ENCODE peak calls at places on chromosomes 12 and 14, in four cellular contexts. One of them, this sample, is unnamed.

GRCh38 chr14:33676135-33676566 is 274.7 kb downstream of the EGLN3 start:
- DNase-seq in GM12878: no peak
- DNase-seq in K562: peak
- DNase-seq in A549: peak
- DNase-seq in this sample: peak

GRCh38 chr12:102740157-102741032 is 176.6 kb downstream of the PAH start:
- DNase-seq in GM12878: no peak
- DNase-seq in K562: no peak
- DNase-seq in A549: peak
- DNase-seq in this sample: peak

GRCh38 chr12:93091851-93092558 is 162.9 kb upstream of the EEA1 start:
- DNase-seq in GM12878: no peak
- DNase-seq in K562: no peak
- DNase-seq in A549: no peak
- DNase-seq in this sample: peak

GRCh38 chr14:99819514-99819913 is 26.3 kb downstream of the EML1 start:
- DNase-seq in GM12878: no peak
- DNase-seq in K562: no peak
- DNase-seq in A549: no peak
- DNase-seq in this sample: no peak

GRCh38 chr12:121789800-121790748 is 3.4 kb downstream of the RHOF start:
- DNase-seq in GM12878: peak
- DNase-seq in K562: no peak
- DNase-seq in A549: no peak
- DNase-seq in this sample: peak

GRCh38 chr14:75982724-75983358 is 1.0 kb upstream of the TGFB3 start:
- DNase-seq in GM12878: no peak
- DNase-seq in K562: no peak
- DNase-seq in A549: peak
- DNase-seq in this sample: peak

GRCh38 chr14:60188115-60188514 is 22.9 kb upstream of the DHRS7 start:
- DNase-seq in GM12878: no peak
- DNase-seq in K562: no peak
- DNase-seq in A549: no peak
- DNase-seq in this sample: peak

GRCh38 chr12:69284131-69284530 is 44.8 kb downstream of the CPSF6 start:
- DNase-seq in GM12878: no peak
- DNase-seq in K562: peak
- DNase-seq in A549: peak
- DNase-seq in this sample: peak

GRCh38 chr12:64385019-64385418 is 5.5 kb downstream of the C12orf56 start:
- DNase-seq in GM12878: no peak
- DNase-seq in K562: no peak
- DNase-seq in A549: no peak
- DNase-seq in this sample: no peak

GRCh38 chr14:35944847-35945246 is 118.7 kb downstream of the BRMS1L start:
- DNase-seq in GM12878: no peak
- DNase-seq in K562: peak
- DNase-seq in A549: peak
- DNase-seq in this sample: peak

GRCh38 chr12:104573-105081 is 38.1 kb downstream of the IQSEC3 start:
- DNase-seq in GM12878: no peak
- DNase-seq in K562: no peak
- DNase-seq in A549: no peak
- DNase-seq in this sample: peak

GRCh38 chr14:69574266-69574953 is at the start of gene CCDC177:
- DNase-seq in GM12878: no peak
- DNase-seq in K562: peak
- DNase-seq in A549: peak
- DNase-seq in this sample: peak

GRCh38 chr12:29516431-29516875 is 19.0 kb upstream of the OVCH1 start:
- DNase-seq in GM12878: no peak
- DNase-seq in K562: no peak
- DNase-seq in A549: no peak
- DNase-seq in this sample: no peak

GRCh38 chr12:131188131-131189050 is 234.7 kb downstream of the ADGRD1 start:
- DNase-seq in GM12878: no peak
- DNase-seq in K562: no peak
- DNase-seq in A549: no peak
- DNase-seq in this sample: no peak

GRCh38 chr12:3458041-3458440 is 33.0 kb upstream of the PRMT8 start:
- DNase-seq in GM12878: no peak
- DNase-seq in K562: no peak
- DNase-seq in A549: no peak
- DNase-seq in this sample: no peak

GRCh38 chr14:35224615-35225014 is 67.6 kb upstream of the PSMA6 start:
- DNase-seq in GM12878: no peak
- DNase-seq in K562: no peak
- DNase-seq in A549: no peak
- DNase-seq in this sample: no peak

GRCh38 chr12:9051156-9051545 is 61.8 kb downstream of the KLRG1 start:
- DNase-seq in GM12878: no peak
- DNase-seq in K562: no peak
- DNase-seq in A549: no peak
- DNase-seq in this sample: peak

GRCh38 chr12:105946541-105946940 is 192.2 kb downstream of the NUAK1 start:
- DNase-seq in GM12878: no peak
- DNase-seq in K562: peak
- DNase-seq in A549: no peak
- DNase-seq in this sample: no peak

GRCh38 chr14:94581127-94581999 is at the start of gene SERPINA5:
- DNase-seq in GM12878: no peak
- DNase-seq in K562: peak
- DNase-seq in A549: no peak
- DNase-seq in this sample: peak

GRCh38 chr12:13980548-13981295 is 680 bp downstream of the GRIN2B start:
- DNase-seq in GM12878: no peak
- DNase-seq in K562: no peak
- DNase-seq in A549: peak
- DNase-seq in this sample: no peak

GRCh38 chr14:41830679-41831078 is 224.0 kb downstream of the LRFN5 start:
- DNase-seq in GM12878: no peak
- DNase-seq in K562: no peak
- DNase-seq in A549: no peak
- DNase-seq in this sample: no peak

GRCh38 chr12:41795910-41796309 is 348.8 kb downstream of the GXYLT1 start:
- DNase-seq in GM12878: no peak
- DNase-seq in K562: no peak
- DNase-seq in A549: no peak
- DNase-seq in this sample: no peak

GRCh38 chr12:34401659-34402227 is 379.4 kb downstream of the ALG10 start:
- DNase-seq in GM12878: no peak
- DNase-seq in K562: peak
- DNase-seq in A549: no peak
- DNase-seq in this sample: no peak

GRCh38 chr12:16563519-16563918 is 42.4 kb downstream of the LMO3 start:
- DNase-seq in GM12878: no peak
- DNase-seq in K562: no peak
- DNase-seq in A549: no peak
- DNase-seq in this sample: no peak

GRCh38 chr12:104057771-104058197 is 6.5 kb upstream of the HCFC2 start:
- DNase-seq in GM12878: no peak
- DNase-seq in K562: peak
- DNase-seq in A549: no peak
- DNase-seq in this sample: peak

GRCh38 chr12:51766067-51766466 is 82.5 kb downstream of the FIGNL2 start:
- DNase-seq in GM12878: no peak
- DNase-seq in K562: no peak
- DNase-seq in A549: no peak
- DNase-seq in this sample: no peak

GRCh38 chr12:132571051-132571450 is 39.3 kb downstream of the LRCOL1 start:
- DNase-seq in GM12878: no peak
- DNase-seq in K562: no peak
- DNase-seq in A549: no peak
- DNase-seq in this sample: no peak

GRCh38 chr12:132568301-132568700 is 42.1 kb downstream of the LRCOL1 start:
- DNase-seq in GM12878: no peak
- DNase-seq in K562: no peak
- DNase-seq in A549: no peak
- DNase-seq in this sample: no peak

GRCh38 chr12:132569856-132570480 is 40.4 kb downstream of the LRCOL1 start:
- DNase-seq in GM12878: no peak
- DNase-seq in K562: no peak
- DNase-seq in A549: no peak
- DNase-seq in this sample: no peak

GRCh38 chr12:132570635-132571034 is 39.7 kb downstream of the LRCOL1 start:
- DNase-seq in GM12878: no peak
- DNase-seq in K562: no peak
- DNase-seq in A549: no peak
- DNase-seq in this sample: no peak

GRCh38 chr12:132568826-132569480 is 41.4 kb downstream of the LRCOL1 start:
- DNase-seq in GM12878: no peak
- DNase-seq in K562: no peak
- DNase-seq in A549: no peak
- DNase-seq in this sample: no peak
- H3K4me3 ChIP-seq in GM12878: no peak
- H3K4me3 ChIP-seq in K562: no peak
- H3K4me3 ChIP-seq in A549: no peak
- H3K4me3 ChIP-seq in this sample: no peak

GRCh38 chr12:108479364-108480070 is 35.6 kb upstream of the FICD start:
- DNase-seq in GM12878: no peak
- DNase-seq in K562: no peak
- DNase-seq in A549: no peak
- DNase-seq in this sample: no peak

GRCh38 chr12:108477055-108477880 is 37.8 kb upstream of the FICD start:
- DNase-seq in GM12878: no peak
- DNase-seq in K562: peak
- DNase-seq in A549: no peak
- DNase-seq in this sample: no peak

GRCh38 chr12:108475396-108475795 is 39.7 kb upstream of the FICD start:
- DNase-seq in GM12878: no peak
- DNase-seq in K562: no peak
- DNase-seq in A549: no peak
- DNase-seq in this sample: no peak

GRCh38 chr12:108477881-108478259 is 37.2 kb upstream of the FICD start:
- DNase-seq in GM12878: no peak
- DNase-seq in K562: no peak
- DNase-seq in A549: no peak
- DNase-seq in this sample: no peak

GRCh38 chr12:108478611-108479010 is 36.5 kb upstream of the FICD start:
- DNase-seq in GM12878: no peak
- DNase-seq in K562: no peak
- DNase-seq in A549: no peak
- DNase-seq in this sample: peak
- TF ChIP-seq MYC in GM12878: no peak
- TF ChIP-seq MYC in K562: no peak
- TF ChIP-seq MYC in A549: no peak
- TF ChIP-seq MYC in this sample: no peak

GRCh38 chr12:114694436-114695304 is 10.7 kb upstream of the TBX3 start:
- DNase-seq in GM12878: no peak
- DNase-seq in K562: no peak
- DNase-seq in A549: no peak
- DNase-seq in this sample: no peak

GRCh38 chr12:114691810-114692557 is 8.0 kb upstream of the TBX3 start:
- DNase-seq in GM12878: no peak
- DNase-seq in K562: no peak
- DNase-seq in A549: no peak
- DNase-seq in this sample: no peak

GRCh38 chr12:114692558-114693531 is 8.9 kb upstream of the TBX3 start:
- DNase-seq in GM12878: no peak
- DNase-seq in K562: no peak
- DNase-seq in A549: no peak
- DNase-seq in this sample: no peak

GRCh38 chr12:114695305-114695592 is 11.3 kb upstream of the TBX3 start:
- DNase-seq in GM12878: no peak
- DNase-seq in K562: no peak
- DNase-seq in A549: no peak
- DNase-seq in this sample: no peak

GRCh38 chr12:114693532-114693931 is 9.6 kb upstream of the TBX3 start:
- DNase-seq in GM12878: no peak
- DNase-seq in K562: no peak
- DNase-seq in A549: no peak
- DNase-seq in this sample: no peak
- H3K4me3 ChIP-seq in GM12878: no peak
- H3K4me3 ChIP-seq in K562: no peak
- H3K4me3 ChIP-seq in A549: no peak
- H3K4me3 ChIP-seq in this sample: no peak

GRCh38 chr14:100837812-100838170 is 11.9 kb downstream of the MEG3 start:
- DNase-seq in GM12878: no peak
- DNase-seq in K562: no peak
- DNase-seq in A549: no peak
- DNase-seq in this sample: no peak

GRCh38 chr14:100839573-100840175 is 13.8 kb downstream of the MEG3 start:
- DNase-seq in GM12878: no peak
- DNase-seq in K562: no peak
- DNase-seq in A549: no peak
- DNase-seq in this sample: no peak

GRCh38 chr14:100836961-100837811 is 11.3 kb downstream of the MEG3 start:
- DNase-seq in GM12878: no peak
- DNase-seq in K562: no peak
- DNase-seq in A549: no peak
- DNase-seq in this sample: no peak

GRCh38 chr14:100840286-100840685 is 14.4 kb downstream of the MEG3 start:
- DNase-seq in GM12878: no peak
- DNase-seq in K562: no peak
- DNase-seq in A549: no peak
- DNase-seq in this sample: no peak

DNA sequence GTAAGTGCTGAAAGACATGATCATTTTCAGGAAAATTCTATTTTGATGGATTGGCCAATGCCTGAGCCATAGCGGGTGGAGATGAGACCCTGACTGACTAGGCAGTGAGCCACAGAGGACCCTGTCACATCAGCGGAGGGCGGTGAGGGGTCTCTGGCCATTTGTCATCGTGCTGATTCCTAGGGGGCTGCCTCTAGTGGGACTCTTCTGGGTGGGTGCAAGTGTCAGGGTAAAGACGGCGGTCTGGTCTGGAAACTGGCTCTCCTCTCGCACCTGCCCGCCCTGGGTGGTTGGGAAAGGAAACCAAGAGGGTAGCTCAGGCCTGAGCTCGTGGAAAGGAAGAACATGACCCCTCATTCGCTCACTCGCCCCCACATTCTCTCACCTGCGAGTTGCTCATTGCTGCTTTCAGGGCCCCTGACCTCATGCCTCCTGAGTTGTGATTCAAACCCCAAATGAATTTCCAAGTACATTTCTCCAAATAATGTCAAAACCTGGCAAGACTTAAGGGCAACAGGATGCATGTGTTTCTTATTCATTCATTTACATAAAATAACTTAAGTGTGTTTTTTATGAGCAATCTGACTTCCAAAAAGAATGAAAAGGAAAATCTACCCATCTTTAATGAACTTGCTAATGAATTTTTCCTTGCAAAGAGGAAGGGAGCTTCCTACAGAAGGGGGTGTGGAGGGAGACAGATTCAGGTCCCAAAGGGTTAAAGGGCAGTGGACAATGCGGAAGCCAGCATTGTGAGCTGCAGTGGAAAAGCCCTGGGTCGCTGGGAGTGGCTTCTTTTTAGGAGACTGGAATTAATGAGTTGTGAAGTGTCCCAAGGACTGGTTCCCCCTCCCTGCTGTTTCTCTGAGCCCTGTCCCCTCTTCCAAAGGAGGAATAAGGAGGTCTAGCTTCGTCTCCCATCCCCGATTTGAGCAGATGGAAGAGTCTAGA is 12.8 kb downstream of the MEG3 start:
- DNase-seq in GM12878: no peak
- DNase-seq in K562: no peak
- DNase-seq in A549: no peak
- DNase-seq in this sample: no peak
- TF ChIP-seq MYC in GM12878: no peak
- TF ChIP-seq MYC in K562: no peak
- TF ChIP-seq MYC in A549: no peak
- TF ChIP-seq MYC in this sample: no peak